ENCODE peak calls at places on chromosomes 1 and 21, in eight cellular contexts. One of them, this sample, is unnamed.

GRCh38 chr1:179287456-179287855 is 6.1 kb upstream of the SOAT1 start:
- DNase-seq in stimulated activated CD8-positive, alpha-beta memory T cell treated with anti-CD3 and anti-CD28 coated beads, Interleukin-4, amount 100 ng/mL, for 1 hour: no peak
- DNase-seq in fibroblast of the conjunctiva: no peak
- DNase-seq in GM20000: no peak
- DNase-seq in A549: no peak
- DNase-seq in kidney tubule cell: no peak
- DNase-seq in occipital lobe: no peak
- DNase-seq in fibroblast of mammary gland: no peak
- DNase-seq in this sample: no peak

GRCh38 chr1:229582011-229582694 is 23.6 kb upstream of the ABCB10 start:
- DNase-seq in stimulated activated CD8-positive, alpha-beta memory T cell treated with anti-CD3 and anti-CD28 coated beads, Interleukin-4, amount 100 ng/mL, for 1 hour: no peak
- DNase-seq in fibroblast of the conjunctiva: no peak
- DNase-seq in GM20000: no peak
- DNase-seq in A549: no peak
- DNase-seq in kidney tubule cell: no peak
- DNase-seq in occipital lobe: no peak
- DNase-seq in fibroblast of mammary gland: peak; percentile 71
- DNase-seq in this sample: no peak

GRCh38 chr1:118881751-118882150 is 106.4 kb downstream of the TBX15 start:
- DNase-seq in stimulated activated CD8-positive, alpha-beta memory T cell treated with anti-CD3 and anti-CD28 coated beads, Interleukin-4, amount 100 ng/mL, for 1 hour: no peak
- DNase-seq in fibroblast of the conjunctiva: no peak
- DNase-seq in GM20000: no peak
- DNase-seq in A549: no peak
- DNase-seq in kidney tubule cell: peak; percentile 48
- DNase-seq in occipital lobe: no peak
- DNase-seq in fibroblast of mammary gland: no peak
- DNase-seq in this sample: no peak

GRCh38 chr21:46307625-46308024 is 16.0 kb downstream of the C21orf58 start:
- DNase-seq in stimulated activated CD8-positive, alpha-beta memory T cell treated with anti-CD3 and anti-CD28 coated beads, Interleukin-4, amount 100 ng/mL, for 1 hour: no peak
- DNase-seq in fibroblast of the conjunctiva: no peak
- DNase-seq in GM20000: no peak
- DNase-seq in A549: no peak
- DNase-seq in kidney tubule cell: peak; percentile 83
- DNase-seq in occipital lobe: no peak
- DNase-seq in fibroblast of mammary gland: peak; percentile 69
- DNase-seq in this sample: no peak

GRCh38 chr1:32997381-32997891 is 32.8 kb upstream of the RNF19B start:
- DNase-seq in stimulated activated CD8-positive, alpha-beta memory T cell treated with anti-CD3 and anti-CD28 coated beads, Interleukin-4, amount 100 ng/mL, for 1 hour: no peak
- DNase-seq in fibroblast of the conjunctiva: no peak
- DNase-seq in GM20000: no peak
- DNase-seq in A549: no peak
- DNase-seq in kidney tubule cell: peak; percentile 87
- DNase-seq in occipital lobe: no peak
- DNase-seq in fibroblast of mammary gland: peak; percentile 92
- DNase-seq in this sample: no peak

GRCh38 chr1:235511470-235512240 is 7.4 kb upstream of the B3GALNT2 start:
- DNase-seq in stimulated activated CD8-positive, alpha-beta memory T cell treated with anti-CD3 and anti-CD28 coated beads, Interleukin-4, amount 100 ng/mL, for 1 hour: no peak
- DNase-seq in fibroblast of the conjunctiva: no peak
- DNase-seq in GM20000: no peak
- DNase-seq in A549: no peak
- DNase-seq in kidney tubule cell: peak; percentile 26
- DNase-seq in occipital lobe: no peak
- DNase-seq in fibroblast of mammary gland: peak; percentile 49
- DNase-seq in this sample: no peak

GRCh38 chr1:210098376-210098775 is 134.2 kb upstream of the SERTAD4 start:
- DNase-seq in stimulated activated CD8-positive, alpha-beta memory T cell treated with anti-CD3 and anti-CD28 coated beads, Interleukin-4, amount 100 ng/mL, for 1 hour: no peak
- DNase-seq in fibroblast of the conjunctiva: no peak
- DNase-seq in GM20000: no peak
- DNase-seq in A549: no peak
- DNase-seq in kidney tubule cell: no peak
- DNase-seq in occipital lobe: no peak
- DNase-seq in fibroblast of mammary gland: no peak
- DNase-seq in this sample: no peak

GRCh38 chr1:33228935-33229487 is 27.3 kb upstream of the ZNF362 start:
- DNase-seq in stimulated activated CD8-positive, alpha-beta memory T cell treated with anti-CD3 and anti-CD28 coated beads, Interleukin-4, amount 100 ng/mL, for 1 hour: no peak
- DNase-seq in fibroblast of the conjunctiva: peak; percentile 89
- DNase-seq in GM20000: no peak
- DNase-seq in A549: no peak
- DNase-seq in kidney tubule cell: peak; percentile 34
- DNase-seq in occipital lobe: no peak
- DNase-seq in fibroblast of mammary gland: peak; percentile 93
- DNase-seq in this sample: no peak

GRCh38 chr1:56190975-56191768 is 388.2 kb downstream of the PLPP3 start:
- DNase-seq in stimulated activated CD8-positive, alpha-beta memory T cell treated with anti-CD3 and anti-CD28 coated beads, Interleukin-4, amount 100 ng/mL, for 1 hour: no peak
- DNase-seq in fibroblast of the conjunctiva: peak; percentile 74
- DNase-seq in GM20000: no peak
- DNase-seq in A549: no peak
- DNase-seq in kidney tubule cell: no peak
- DNase-seq in occipital lobe: no peak
- DNase-seq in fibroblast of mammary gland: peak; percentile 79
- DNase-seq in this sample: no peak

GRCh38 chr1:36203554-36204346 is 20.5 kb upstream of the THRAP3 start:
- DNase-seq in stimulated activated CD8-positive, alpha-beta memory T cell treated with anti-CD3 and anti-CD28 coated beads, Interleukin-4, amount 100 ng/mL, for 1 hour: no peak
- DNase-seq in fibroblast of the conjunctiva: no peak
- DNase-seq in GM20000: peak; percentile 2
- DNase-seq in A549: no peak
- DNase-seq in kidney tubule cell: peak; percentile 67
- DNase-seq in occipital lobe: peak; percentile 30
- DNase-seq in fibroblast of mammary gland: peak; percentile 40
- DNase-seq in this sample: no peak

GRCh38 chr1:23790696-23791433 is at the start of gene LYPLA2:
- DNase-seq in stimulated activated CD8-positive, alpha-beta memory T cell treated with anti-CD3 and anti-CD28 coated beads, Interleukin-4, amount 100 ng/mL, for 1 hour: peak; percentile 77
- DNase-seq in fibroblast of the conjunctiva: peak; percentile 77
- DNase-seq in GM20000: peak; percentile 91
- DNase-seq in A549: peak; percentile 83
- DNase-seq in kidney tubule cell: peak; percentile 92
- DNase-seq in occipital lobe: peak; percentile 95
- DNase-seq in fibroblast of mammary gland: peak; percentile 85
- DNase-seq in this sample: peak; percentile 92

GRCh38 chr21:33299181-33299752 is 25.5 kb upstream of the IFNAR1 start:
- DNase-seq in stimulated activated CD8-positive, alpha-beta memory T cell treated with anti-CD3 and anti-CD28 coated beads, Interleukin-4, amount 100 ng/mL, for 1 hour: no peak
- DNase-seq in fibroblast of the conjunctiva: no peak
- DNase-seq in GM20000: peak; percentile 56
- DNase-seq in A549: no peak
- DNase-seq in kidney tubule cell: peak; percentile 48
- DNase-seq in occipital lobe: no peak
- DNase-seq in fibroblast of mammary gland: no peak
- DNase-seq in this sample: peak; percentile 59

GRCh38 chr21:41684381-41685245 is 82.2 kb downstream of the RIPK4 start:
- DNase-seq in stimulated activated CD8-positive, alpha-beta memory T cell treated with anti-CD3 and anti-CD28 coated beads, Interleukin-4, amount 100 ng/mL, for 1 hour: no peak
- DNase-seq in fibroblast of the conjunctiva: no peak
- DNase-seq in GM20000: no peak
- DNase-seq in A549: peak; percentile 40
- DNase-seq in kidney tubule cell: peak; percentile 60
- DNase-seq in occipital lobe: no peak
- DNase-seq in fibroblast of mammary gland: peak; percentile 67
- DNase-seq in this sample: no peak

GRCh38 chr1:8560611-8561544 is 243.0 kb downstream of the SLC45A1 start:
- DNase-seq in stimulated activated CD8-positive, alpha-beta memory T cell treated with anti-CD3 and anti-CD28 coated beads, Interleukin-4, amount 100 ng/mL, for 1 hour: peak; percentile 3
- DNase-seq in fibroblast of the conjunctiva: no peak
- DNase-seq in GM20000: peak; percentile 26
- DNase-seq in A549: peak; percentile 15
- DNase-seq in kidney tubule cell: peak; percentile 73
- DNase-seq in occipital lobe: no peak
- DNase-seq in fibroblast of mammary gland: peak; percentile 63
- DNase-seq in this sample: peak; percentile 48

GRCh38 chr1:227429447-227430359 is 111.4 kb upstream of the CDC42BPA start:
- DNase-seq in stimulated activated CD8-positive, alpha-beta memory T cell treated with anti-CD3 and anti-CD28 coated beads, Interleukin-4, amount 100 ng/mL, for 1 hour: no peak
- DNase-seq in fibroblast of the conjunctiva: no peak
- DNase-seq in GM20000: no peak
- DNase-seq in A549: no peak
- DNase-seq in kidney tubule cell: no peak
- DNase-seq in occipital lobe: no peak
- DNase-seq in fibroblast of mammary gland: peak; percentile 70
- DNase-seq in this sample: no peak

GRCh38 chr1:53678507-53678906 is 60.5 kb downstream of the GLIS1 start:
- DNase-seq in stimulated activated CD8-positive, alpha-beta memory T cell treated with anti-CD3 and anti-CD28 coated beads, Interleukin-4, amount 100 ng/mL, for 1 hour: no peak
- DNase-seq in fibroblast of the conjunctiva: no peak
- DNase-seq in GM20000: no peak
- DNase-seq in A549: no peak
- DNase-seq in kidney tubule cell: no peak
- DNase-seq in occipital lobe: no peak
- DNase-seq in fibroblast of mammary gland: no peak
- DNase-seq in this sample: no peak

GRCh38 chr1:229410692-229411433 is 23.0 kb downstream of the ACTA1 start:
- DNase-seq in stimulated activated CD8-positive, alpha-beta memory T cell treated with anti-CD3 and anti-CD28 coated beads, Interleukin-4, amount 100 ng/mL, for 1 hour: no peak
- DNase-seq in fibroblast of the conjunctiva: peak; percentile 5
- DNase-seq in GM20000: no peak
- DNase-seq in A549: peak; percentile 66
- DNase-seq in kidney tubule cell: peak; percentile 77
- DNase-seq in occipital lobe: peak; percentile 89
- DNase-seq in fibroblast of mammary gland: peak; percentile 32
- DNase-seq in this sample: peak; percentile 42

GRCh38 chr1:55055951-55056631 is 16.7 kb downstream of the PCSK9 start:
- DNase-seq in stimulated activated CD8-positive, alpha-beta memory T cell treated with anti-CD3 and anti-CD28 coated beads, Interleukin-4, amount 100 ng/mL, for 1 hour: no peak
- DNase-seq in fibroblast of the conjunctiva: no peak
- DNase-seq in GM20000: no peak
- DNase-seq in A549: no peak
- DNase-seq in kidney tubule cell: no peak
- DNase-seq in occipital lobe: no peak
- DNase-seq in fibroblast of mammary gland: no peak
- DNase-seq in this sample: no peak

GRCh38 chr1:208879025-208879424 is 634.8 kb upstream of the PLXNA2 start:
- DNase-seq in stimulated activated CD8-positive, alpha-beta memory T cell treated with anti-CD3 and anti-CD28 coated beads, Interleukin-4, amount 100 ng/mL, for 1 hour: no peak
- DNase-seq in fibroblast of the conjunctiva: no peak
- DNase-seq in GM20000: no peak
- DNase-seq in A549: no peak
- DNase-seq in kidney tubule cell: no peak
- DNase-seq in occipital lobe: no peak
- DNase-seq in fibroblast of mammary gland: no peak
- DNase-seq in this sample: no peak

GRCh38 chr1:21508580-21509350 is 458 bp upstream of the ALPL start:
- DNase-seq in stimulated activated CD8-positive, alpha-beta memory T cell treated with anti-CD3 and anti-CD28 coated beads, Interleukin-4, amount 100 ng/mL, for 1 hour: peak; percentile 20
- DNase-seq in fibroblast of the conjunctiva: no peak
- DNase-seq in GM20000: peak; percentile 92
- DNase-seq in A549: peak; percentile 62
- DNase-seq in kidney tubule cell: peak; percentile 41
- DNase-seq in occipital lobe: no peak
- DNase-seq in fibroblast of mammary gland: peak; percentile 42
- DNase-seq in this sample: peak; percentile 58

GRCh38 chr1:177355575-177355974 is 184.8 kb downstream of the BRINP2 start:
- DNase-seq in stimulated activated CD8-positive, alpha-beta memory T cell treated with anti-CD3 and anti-CD28 coated beads, Interleukin-4, amount 100 ng/mL, for 1 hour: no peak
- DNase-seq in fibroblast of the conjunctiva: no peak
- DNase-seq in GM20000: no peak
- DNase-seq in A549: no peak
- DNase-seq in kidney tubule cell: peak; percentile 14
- DNase-seq in occipital lobe: peak; percentile 11
- DNase-seq in fibroblast of mammary gland: peak; percentile 57
- DNase-seq in this sample: no peak

GRCh38 chr1:101174722-101175121 is 62.1 kb upstream of the S1PR1 start:
- DNase-seq in stimulated activated CD8-positive, alpha-beta memory T cell treated with anti-CD3 and anti-CD28 coated beads, Interleukin-4, amount 100 ng/mL, for 1 hour: no peak
- DNase-seq in fibroblast of the conjunctiva: no peak
- DNase-seq in GM20000: no peak
- DNase-seq in A549: no peak
- DNase-seq in kidney tubule cell: peak; percentile 82
- DNase-seq in occipital lobe: no peak
- DNase-seq in fibroblast of mammary gland: peak; percentile 79
- DNase-seq in this sample: no peak

GRCh38 chr1:81731989-81732388 is 68.7 kb upstream of the ADGRL2 start:
- DNase-seq in stimulated activated CD8-positive, alpha-beta memory T cell treated with anti-CD3 and anti-CD28 coated beads, Interleukin-4, amount 100 ng/mL, for 1 hour: no peak
- DNase-seq in fibroblast of the conjunctiva: no peak
- DNase-seq in GM20000: no peak
- DNase-seq in A549: no peak
- DNase-seq in kidney tubule cell: peak; percentile 87
- DNase-seq in occipital lobe: no peak
- DNase-seq in fibroblast of mammary gland: peak; percentile 3
- DNase-seq in this sample: no peak

GRCh38 chr1:27634166-27634981 is 611 bp downstream of the FGR start:
- DNase-seq in stimulated activated CD8-positive, alpha-beta memory T cell treated with anti-CD3 and anti-CD28 coated beads, Interleukin-4, amount 100 ng/mL, for 1 hour: no peak
- DNase-seq in fibroblast of the conjunctiva: no peak
- DNase-seq in GM20000: peak; percentile 63
- DNase-seq in A549: no peak
- DNase-seq in kidney tubule cell: no peak
- DNase-seq in occipital lobe: no peak
- DNase-seq in fibroblast of mammary gland: no peak
- DNase-seq in this sample: peak; percentile 51

GRCh38 chr1:99680258-99680657 is 34.3 kb downstream of the PALMD start:
- DNase-seq in stimulated activated CD8-positive, alpha-beta memory T cell treated with anti-CD3 and anti-CD28 coated beads, Interleukin-4, amount 100 ng/mL, for 1 hour: no peak
- DNase-seq in fibroblast of the conjunctiva: no peak
- DNase-seq in GM20000: no peak
- DNase-seq in A549: no peak
- DNase-seq in kidney tubule cell: peak; percentile 22
- DNase-seq in occipital lobe: no peak
- DNase-seq in fibroblast of mammary gland: peak; percentile 33
- DNase-seq in this sample: no peak

GRCh38 chr1:54409156-54410142 is 3.3 kb upstream of the SSBP3 start:
- DNase-seq in stimulated activated CD8-positive, alpha-beta memory T cell treated with anti-CD3 and anti-CD28 coated beads, Interleukin-4, amount 100 ng/mL, for 1 hour: no peak
- DNase-seq in fibroblast of the conjunctiva: no peak
- DNase-seq in GM20000: peak; percentile 64
- DNase-seq in A549: no peak
- DNase-seq in kidney tubule cell: peak; percentile 16
- DNase-seq in occipital lobe: no peak
- DNase-seq in fibroblast of mammary gland: no peak
- DNase-seq in this sample: peak; percentile 67

GRCh38 chr1:24369199-24369598 is 44.4 kb downstream of the STPG1 start:
- DNase-seq in stimulated activated CD8-positive, alpha-beta memory T cell treated with anti-CD3 and anti-CD28 coated beads, Interleukin-4, amount 100 ng/mL, for 1 hour: no peak
- DNase-seq in fibroblast of the conjunctiva: no peak
- DNase-seq in GM20000: no peak
- DNase-seq in A549: no peak
- DNase-seq in kidney tubule cell: no peak
- DNase-seq in occipital lobe: no peak
- DNase-seq in fibroblast of mammary gland: peak; percentile 65
- DNase-seq in this sample: no peak

GRCh38 chr1:118918230-118918939 is 69.8 kb downstream of the TBX15 start:
- DNase-seq in stimulated activated CD8-positive, alpha-beta memory T cell treated with anti-CD3 and anti-CD28 coated beads, Interleukin-4, amount 100 ng/mL, for 1 hour: no peak
- DNase-seq in fibroblast of the conjunctiva: no peak
- DNase-seq in GM20000: peak; percentile 11
- DNase-seq in A549: no peak
- DNase-seq in kidney tubule cell: no peak
- DNase-seq in occipital lobe: no peak
- DNase-seq in fibroblast of mammary gland: no peak
- DNase-seq in this sample: no peak

GRCh38 chr21:36450511-36450910 is 29.4 kb downstream of the CLDN14 start:
- DNase-seq in stimulated activated CD8-positive, alpha-beta memory T cell treated with anti-CD3 and anti-CD28 coated beads, Interleukin-4, amount 100 ng/mL, for 1 hour: no peak
- DNase-seq in fibroblast of the conjunctiva: no peak
- DNase-seq in GM20000: no peak
- DNase-seq in A549: no peak
- DNase-seq in kidney tubule cell: no peak
- DNase-seq in occipital lobe: no peak
- DNase-seq in fibroblast of mammary gland: peak; percentile 68
- DNase-seq in this sample: no peak

GRCh38 chr21:41851090-41851790 is 27.9 kb downstream of the PRDM15 start:
- DNase-seq in stimulated activated CD8-positive, alpha-beta memory T cell treated with anti-CD3 and anti-CD28 coated beads, Interleukin-4, amount 100 ng/mL, for 1 hour: no peak
- DNase-seq in fibroblast of the conjunctiva: no peak
- DNase-seq in GM20000: no peak
- DNase-seq in A549: no peak
- DNase-seq in kidney tubule cell: no peak
- DNase-seq in occipital lobe: no peak
- DNase-seq in fibroblast of mammary gland: no peak
- DNase-seq in this sample: no peak

GRCh38 chr1:41902125-41902524 is 16.6 kb downstream of the HIVEP3 start:
- DNase-seq in stimulated activated CD8-positive, alpha-beta memory T cell treated with anti-CD3 and anti-CD28 coated beads, Interleukin-4, amount 100 ng/mL, for 1 hour: no peak
- DNase-seq in fibroblast of the conjunctiva: no peak
- DNase-seq in GM20000: no peak
- DNase-seq in A549: no peak
- DNase-seq in kidney tubule cell: peak; percentile 87
- DNase-seq in occipital lobe: no peak
- DNase-seq in fibroblast of mammary gland: peak; percentile 51
- DNase-seq in this sample: no peak

GRCh38 chr1:151613275-151613867 is 1.5 kb downstream of the SNX27 start:
- DNase-seq in stimulated activated CD8-positive, alpha-beta memory T cell treated with anti-CD3 and anti-CD28 coated beads, Interleukin-4, amount 100 ng/mL, for 1 hour: no peak
- DNase-seq in fibroblast of the conjunctiva: no peak
- DNase-seq in GM20000: no peak
- DNase-seq in A549: no peak
- DNase-seq in kidney tubule cell: no peak
- DNase-seq in occipital lobe: no peak
- DNase-seq in fibroblast of mammary gland: no peak
- DNase-seq in this sample: no peak